ENCODE peak calls at places on chromosomes 7 and 10, in four cellular contexts. Y is right atrium auricular region, Q is endodermal cell, W is astrocyte. P is an unnamed sample. For H3K36me3 and H3K27me3, the result is how much of the 10 kb centered on the place peaks cover.

GRCh38 chr7:155962191-155962967 is 150.1 kb upstream of the SHH start:
- DNase-seq in Q (peak), Y (peak), W (peak), P (peak)

GRCh38 chr7:35249537-35249907 is 4.4 kb downstream of the TBX20 start:
- DNase-seq in W (no peak), Y (peak), Q (peak), P (no peak)

GRCh38 chr7:129163875-129164544 is 19.5 kb downstream of the TSPAN33 start:
- DNase-seq in Q (no peak), Y (no peak), W (peak), P (no peak)

GRCh38 chr10:75351637-75352036 is 49.9 kb downstream of the ZNF503 start:
- DNase-seq in Y (no peak), W (no peak), Q (peak), P (no peak)

GRCh38 chr7:68078311-68078710 is 1081.7 kb downstream of the TYW1 start:
- DNase-seq in Y (no peak), W (no peak), Q (no peak), P (no peak)

GRCh38 chr10:9602930-9603459 is 1414.7 kb upstream of the CELF2 start:
- DNase-seq in Q (no peak), Y (no peak), W (no peak), P (peak)

GRCh38 chr10:97349752-97350117 is 15.2 kb upstream of the FRAT2 start:
- DNase-seq in Q (no peak), W (no peak), Y (no peak), P (no peak)

GRCh38 chr10:11532329-11532728 is 79.1 kb downstream of the USP6NL start:
- DNase-seq in W (peak), Y (no peak), Q (no peak), P (peak)

GRCh38 chr7:107414198-107414597 is 55.7 kb upstream of the GPR22 start:
- DNase-seq in Y (no peak), W (peak), Q (no peak), P (no peak)

GRCh38 chr7:38753347-38753746 is 122.2 kb upstream of the AMPH start:
- DNase-seq in W (no peak), Y (no peak), Q (no peak), P (no peak)

GRCh38 chr7:157495594-157495993 is 158.8 kb downstream of the DNAJB6 start:
- DNase-seq in Q (no peak), Y (peak), W (no peak), P (no peak)

GRCh38 chr10:74072503-74072902 is 74.6 kb downstream of the VCL start:
- DNase-seq in Y (no peak), W (peak), Q (no peak), P (peak)

GRCh38 chr10:3873728-3874461 is 88.9 kb upstream of the KLF6 start:
- DNase-seq in Y (peak), Q (no peak), W (peak), P (no peak)

GRCh38 chr10:33594475-33594874 is 260.0 kb upstream of the NRP1 start:
- DNase-seq in Q (no peak), W (no peak), Y (no peak), P (no peak)

GRCh38 chr10:25982107-25982506 is 48.1 kb downstream of the MYO3A start:
- DNase-seq in Q (peak), W (no peak), Y (no peak), P (no peak)

GRCh38 chr10:112969542-112969941 is 19.5 kb downstream of the TCF7L2 start:
- DNase-seq in Q (peak), Y (no peak), W (no peak), P (no peak)

GRCh38 chr10:112969131-112969530 is 19.1 kb downstream of the TCF7L2 start:
- DNase-seq in Y (no peak), Q (no peak), W (no peak), P (no peak)

GRCh38 chr10:112966191-112966855 is 16.3 kb downstream of the TCF7L2 start:
- DNase-seq in Y (no peak), W (no peak), Q (no peak), P (no peak)

GRCh38 chr10:112964482-112964881 is 14.4 kb downstream of the TCF7L2 start:
- DNase-seq in Y (no peak), W (no peak), Q (no peak), P (no peak)

GRCh38 chr10:112967200-112967599 is 17.2 kb downstream of the TCF7L2 start:
- DNase-seq in Y (no peak), Q (no peak), W (peak), P (peak)
- H3K4me3 ChIP-seq in Y (no peak), Q (no peak), W (no peak), P (no peak)

GRCh38 chr7:5356751-5357119 is 66.9 kb downstream of the TNRC18 start:
- DNase-seq in Q (no peak), Y (no peak), W (no peak), P (no peak)
- H3K36me3 ChIP-seq in Q (half or more), Y (half or more), W (under half), P (half or more)

DNA sequence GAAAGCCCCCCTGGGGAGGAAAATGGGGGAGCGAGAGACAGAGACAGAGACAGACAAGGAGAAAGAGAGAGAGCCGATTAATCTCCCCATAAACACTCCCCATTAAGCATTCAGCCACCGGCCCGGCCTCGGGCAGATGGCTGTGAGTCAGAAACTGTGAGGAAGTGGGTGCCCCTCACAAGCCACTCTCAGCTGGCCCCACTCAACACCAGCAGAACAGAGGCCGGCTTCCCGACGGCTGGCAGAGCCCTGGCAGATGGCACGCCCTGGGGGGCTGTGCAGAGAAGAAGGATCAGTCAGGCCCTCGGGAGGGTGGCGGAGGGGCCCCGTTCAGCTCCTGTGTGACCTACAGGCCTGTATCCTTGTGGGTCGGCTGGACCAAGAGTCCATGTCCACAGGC is 41.2 kb downstream of the CAMK2B start:
- DNase-seq in Y (no peak), Q (peak), W (peak), P (no peak)
- H3K27me3 ChIP-seq in Y (under half), Q (under half), W (under half), P (under half)

GRCh38 chr10:38050212-38050611 is 39.7 kb downstream of the ZNF33A start:
- DNase-seq in W (no peak), Y (no peak), Q (no peak), P (no peak)

DNA sequence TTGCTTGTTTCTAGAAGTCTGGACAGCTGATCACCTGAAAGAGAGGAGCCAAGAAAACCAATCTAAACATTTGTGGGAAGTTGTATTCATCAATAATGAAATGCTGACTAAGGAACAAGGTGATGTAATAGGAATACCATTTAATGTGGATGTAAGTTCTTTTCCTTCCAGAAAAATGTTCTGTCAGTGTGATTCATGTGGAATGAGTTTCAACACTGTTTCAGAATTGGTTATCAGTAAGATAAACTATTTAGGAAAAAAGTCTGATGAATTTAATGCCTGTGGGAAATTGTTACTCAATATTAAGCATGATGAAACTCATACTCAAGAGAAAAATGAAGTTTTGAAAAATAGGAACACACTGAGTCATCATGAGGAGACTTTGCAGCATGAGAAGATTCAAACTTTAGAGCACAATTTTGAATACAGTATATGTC is 39.8 kb upstream of the ZNF37A start:
- DNase-seq in W (peak), Y (no peak), Q (no peak), P (no peak)
- H3K4me3 ChIP-seq in W (no peak), Y (no peak), Q (peak), P (no peak)

P was measured in MG63.